ENCODE peak calls at places on chromosomes 4 and X, in ten cellular contexts. L is GM10248; S is NCI-H345; R is SK-MEL-5; Z is CD4-positive, alpha-beta T cell; W is cardiac fibroblast; O is right lobe of liver; Q is ovary; M is activated gamma-delta T cell treated with anti-CD3 and anti-CD28 coated beads, Interleukin-2, amount 50 U/mL, for 16 hours; E is WERI-Rb-1. X is an unnamed sample.

GRCh38 chr4:168353746-168354145 is 35.2 kb upstream of the DDX60 start:
- DNase-seq in R (no peak), O (no peak), W (no peak), M (no peak), Z (no peak), S (no peak), E (no peak), Q (no peak), L (no peak), X (no peak)

GRCh38 chr4:140103676-140104075 is 50.3 kb downstream of the MAML3 start:
- DNase-seq in Q (no peak), Z (no peak), O (no peak), W (peak), R (no peak), S (no peak), E (no peak), M (no peak), L (no peak), X (no peak)

GRCh38 chr4:168803727-168804126 is 206.3 kb downstream of the CBR4 start:
- DNase-seq in L (no peak), S (peak), Z (no peak), R (no peak), O (no peak), Q (no peak), W (peak), M (no peak), E (no peak), X (no peak)

GRCh38 chrX:123993326-123993725 is 31.8 kb downstream of the STAG2 start:
- DNase-seq in S (no peak), E (no peak), M (no peak), Z (no peak), L (no peak), O (no peak), W (peak), Q (no peak), R (peak), X (no peak)

GRCh38 chrX:134236690-134237362 is at the start of gene CCDC160:
- DNase-seq in M (no peak), Z (no peak), S (peak), Q (peak), E (peak), L (peak), R (no peak), W (peak), O (peak), X (no peak)

GRCh38 chrX:33726281-33727160 is 405.6 kb downstream of the FAM47A start:
- DNase-seq in M (no peak), R (no peak), O (no peak), L (no peak), Z (no peak), W (no peak), E (no peak), S (no peak), Q (peak), X (no peak)

GRCh38 chrX:154596290-154596929 is 11.5 kb downstream of the CTAG1A start:
- DNase-seq in M (no peak), L (peak), Q (no peak), W (peak), E (peak), O (no peak), R (no peak), Z (no peak), S (no peak), X (no peak)

GRCh38 chrX:8632949-8633348 is 99.0 kb downstream of the ANOS1 start:
- DNase-seq in W (no peak), L (no peak), Q (no peak), S (no peak), O (no peak), M (no peak), E (no peak), Z (no peak), R (no peak), X (no peak)

GRCh38 chrX:115588180-115588579 is 27.2 kb downstream of the PLS3 start:
- DNase-seq in L (no peak), O (no peak), S (no peak), W (no peak), Q (no peak), M (no peak), Z (no peak), R (no peak), E (no peak), X (no peak)

GRCh38 chr4:146329042-146329716 is 114.8 kb downstream of the REELD1 start:
- DNase-seq in R (no peak), O (no peak), S (no peak), E (no peak), Z (no peak), L (no peak), W (peak), M (no peak), Q (no peak), X (no peak)

GRCh38 chr4:14877246-14878220 is 124.7 kb upstream of the CPEB2 start:
- DNase-seq in Q (no peak), L (no peak), S (no peak), R (peak), Z (no peak), M (no peak), E (peak), O (no peak), W (no peak), X (no peak)

GRCh38 chrX:104135677-104136076 is 21.1 kb downstream of the SLC25A53 start:
- DNase-seq in Q (no peak), R (no peak), O (no peak), W (no peak), L (no peak), E (no peak), S (no peak), Z (no peak), M (no peak), X (no peak)

GRCh38 chr4:185710487-185710995 is 101.5 kb downstream of the SORBS2 start:
- DNase-seq in R (no peak), L (no peak), W (peak), S (no peak), M (no peak), O (peak), Q (no peak), E (no peak), Z (no peak), X (no peak)

GRCh38 chr4:185755451-185755850 is 56.5 kb downstream of the SORBS2 start:
- DNase-seq in W (no peak), O (no peak), S (no peak), Z (no peak), R (no peak), Q (no peak), L (no peak), M (no peak), E (no peak), X (no peak)

GRCh38 chr4:144509088-144509854 is 136.7 kb upstream of the HHIP start:
- DNase-seq in M (no peak), O (no peak), R (no peak), L (no peak), E (no peak), Q (no peak), S (no peak), W (no peak), Z (no peak), X (no peak)

GRCh38 chr4:127549521-127549920 is 83.2 kb upstream of the INTU start:
- DNase-seq in Q (no peak), M (no peak), S (no peak), E (no peak), Z (no peak), R (no peak), W (no peak), L (no peak), O (no peak), X (no peak)

GRCh38 chrX:40171513-40172168 is 73.9 kb upstream of the BCOR start:
- DNase-seq in Q (no peak), E (peak), Z (peak), M (no peak), S (no peak), O (no peak), R (no peak), L (peak), W (peak), X (no peak)

GRCh38 chrX:476724-477075 is 90.0 kb upstream of the PPP2R3B start:
- DNase-seq in W (no peak), M (no peak), Z (no peak), S (no peak), Q (no peak), E (no peak), O (no peak), L (no peak), R (no peak), X (no peak)

GRCh38 chrX:40663880-40664630 is 16.7 kb upstream of the CXorf38 start:
- DNase-seq in O (no peak), L (no peak), M (no peak), R (peak), Z (no peak), E (peak), S (no peak), Q (no peak), W (peak), X (no peak)

GRCh38 chrX:150870487-150871340 is 27.8 kb downstream of the CD99L2 start:
- DNase-seq in Z (no peak), W (peak), E (no peak), R (no peak), L (no peak), O (no peak), M (no peak), Q (no peak), S (no peak), X (no peak)

GRCh38 chr4:110165382-110166285 is 32.8 kb downstream of the ELOVL6 start:
- DNase-seq in L (no peak), W (peak), Q (no peak), R (no peak), Z (peak), S (no peak), O (no peak), M (peak), E (no peak), X (peak)

GRCh38 chrX:15956684-15957083 is 102.1 kb upstream of the AP1S2 start:
- DNase-seq in S (no peak), W (peak), E (peak), Z (no peak), R (no peak), Q (no peak), M (no peak), O (no peak), L (no peak), X (no peak)

GRCh38 chr4:8791609-8792008 is 80.0 kb downstream of the HMX1 start:
- DNase-seq in W (no peak), S (no peak), L (no peak), O (no peak), M (no peak), E (no peak), Q (no peak), R (no peak), Z (no peak), X (no peak)

GRCh38 chrX:152821145-152821765 is 9.3 kb downstream of the CETN2 start:
- DNase-seq in O (peak), R (peak), W (peak), E (peak), S (peak), Q (no peak), M (no peak), Z (no peak), L (no peak), X (no peak)

GRCh38 chr4:67687639-67688038 is 13.3 kb downstream of the UBA6 start:
- DNase-seq in E (no peak), L (no peak), W (peak), S (no peak), Q (no peak), O (no peak), Z (no peak), R (no peak), M (no peak), X (no peak)

GRCh38 chrX:136039968-136040367 is 54.7 kb downstream of the SLC9A6 start:
- DNase-seq in Z (no peak), O (no peak), W (no peak), L (no peak), R (no peak), Q (no peak), M (no peak), E (no peak), S (no peak), X (no peak)

GRCh38 chrX:117985241-117985640 is 131.4 kb downstream of the KLHL13 start:
- DNase-seq in R (peak), Z (no peak), Q (no peak), M (no peak), L (no peak), E (no peak), O (no peak), S (no peak), W (no peak), X (no peak)